ENCODE peak calls at places on chromosomes 1 and 21, in four cellular contexts. I is PC-9, P is tibial nerve, O is transverse colon. F is an unnamed sample.

GRCh38 chr1:172905452-172905851 is 145.3 kb downstream of the TNFSF18 start:
- DNase-seq in I (no peak), O (no peak), P (no peak), F (no peak)

GRCh38 chr1:234475166-234475793 is 3.7 kb downstream of the TARBP1 start:
- DNase-seq in I (no peak), P (no peak), O (no peak), F (no peak)

GRCh38 chr1:229717774-229718173 is 91.7 kb downstream of the URB2 start:
- DNase-seq in P (no peak), O (no peak), I (no peak), F (no peak)

GRCh38 chr1:102640872-102641271 is 467.4 kb downstream of the COL11A1 start:
- DNase-seq in P (no peak), O (no peak), I (no peak), F (no peak)

GRCh38 chr21:32834825-32835224 is 63.3 kb upstream of the PAXBP1 start:
- DNase-seq in I (no peak), O (no peak), P (no peak), F (no peak)

GRCh38 chr1:209485167-209485566 is 98.3 kb upstream of the CAMK1G start:
- DNase-seq in O (no peak), P (no peak), I (no peak), F (no peak)

GRCh38 chr21:45317401-45318145 is 29.9 kb upstream of the POFUT2 start:
- DNase-seq in P (no peak), I (no peak), O (no peak), F (peak; percentile 61)

GRCh38 chr1:90133133-90133532 is 138.2 kb downstream of the ZNF326 start:
- DNase-seq in O (peak; percentile 23), I (no peak), P (no peak), F (no peak)

GRCh38 chr1:20481158-20481617 is 4.8 kb downstream of the CAMK2N1 start:
- DNase-seq in P (no peak), O (peak; percentile 63), I (peak; percentile 79), F (peak; percentile 46)

GRCh38 chr21:36534656-36535055 is 54.7 kb upstream of the CLDN14 start:
- DNase-seq in P (no peak), I (no peak), O (no peak), F (no peak)

GRCh38 chr1:155322953-155323728 is 2.4 kb downstream of the RUSC1 start:
- DNase-seq in I (peak; percentile 87), O (peak; percentile 92), P (peak; percentile 80), F (peak; percentile 95)

GRCh38 chr1:10639301-10640078 is 157.0 kb downstream of the CASZ1 start:
- DNase-seq in P (no peak), O (no peak), I (no peak), F (no peak)

GRCh38 chr1:4397196-4397595 is 257.2 kb upstream of the AJAP1 start:
- DNase-seq in O (no peak), P (no peak), I (no peak), F (no peak)
- H3K9me3 ChIP-seq in O (no peaks in the 10 kb centered on the region), P (no peaks in the 10 kb centered on the region), I (no peaks in the 10 kb centered on the region), F (peaks cover 11% of the 10 kb centered on the region)

GRCh38 chr1:111595807-111596206 is 23.8 kb upstream of the RAP1A start:
- DNase-seq in P (no peak), O (no peak), I (no peak), F (no peak)
- H3K4me1 ChIP-seq in P (peaks cover 40% of the 10 kb centered on the region), O (peaks cover 37% of the 10 kb centered on the region), I (peaks cover 44% of the 10 kb centered on the region), F (peaks cover 49% of the 10 kb centered on the region)

DNA sequence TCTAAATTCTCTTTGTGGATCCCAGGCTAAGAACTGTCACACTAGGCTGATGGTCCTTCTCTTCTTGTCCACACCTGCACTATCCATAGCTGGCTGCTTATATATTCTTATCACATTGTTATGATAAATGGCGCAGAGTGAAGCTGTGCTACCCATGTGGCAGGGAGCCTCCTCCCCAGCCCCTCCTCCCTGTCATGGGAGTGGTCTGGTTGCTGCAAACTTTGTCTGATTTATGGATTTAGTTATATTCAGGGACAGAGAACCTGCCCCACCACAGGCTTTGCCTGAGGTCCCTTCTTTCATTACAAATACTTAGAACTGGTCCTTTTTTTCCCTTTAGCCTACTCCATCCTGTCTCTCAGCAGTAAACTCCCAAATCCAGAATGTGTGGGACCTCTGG is 37.4 kb downstream of the PTGFRN start:
- DNase-seq in O (no peak), P (no peak), I (no peak), F (no peak)
- H3K27ac ChIP-seq in O (no peak overlapping the region), P (no peak overlapping the region), I (no peak overlapping the region), F (no peak overlapping the region)

GRCh38 chr1:220249522-220249921 is 22.7 kb downstream of the RAB3GAP2 start:
- DNase-seq in P (no peak), O (no peak), I (no peak), F (no peak)
- H3K9me3 ChIP-seq in P (peaks cover 3% of the 10 kb centered on the region), O (peaks cover 10% of the 10 kb centered on the region), I (peaks cover 20% of the 10 kb centered on the region), F (peaks cover 11% of the 10 kb centered on the region)

DNA sequence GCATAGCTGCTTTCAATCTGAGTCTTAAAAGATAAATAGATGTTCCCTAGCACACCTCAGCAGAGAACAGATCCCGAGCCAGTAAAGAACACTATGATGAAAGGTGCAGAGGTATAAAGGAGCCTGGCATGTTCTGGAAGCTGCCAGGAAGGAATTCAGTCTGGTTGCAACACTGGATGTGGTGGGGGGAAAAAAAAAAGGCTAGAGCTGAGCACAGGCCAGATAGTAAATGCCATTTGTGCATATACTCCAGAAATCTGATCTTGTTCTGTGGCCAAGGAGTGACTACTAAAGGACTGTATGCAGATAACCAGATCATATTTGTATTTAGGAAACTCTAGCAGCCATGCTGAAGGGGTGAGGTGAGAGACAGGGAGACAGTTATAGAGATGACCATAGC is 240.3 kb downstream of the VAV3 start:
- DNase-seq in I (no peak), O (no peak), P (no peak), F (no peak)
- H3K4me1 ChIP-seq in I (no peaks in the 10 kb centered on the region), O (no peaks in the 10 kb centered on the region), P (no peaks in the 10 kb centered on the region), F (no peaks in the 10 kb centered on the region)

GRCh38 chr1:12172042-12172851 is 5.5 kb downstream of the TNFRSF1B start:
- DNase-seq in I (no peak), P (no peak), O (no peak), F (no peak)
- H3K27ac ChIP-seq in I (no peak overlapping the region), P (no peak overlapping the region), O (peak overlapping the region; percentile 81), F (peak overlapping the region; percentile 79)

GRCh38 chr1:152410028-152410427 is 4.0 kb downstream of the CRNN start:
- DNase-seq in O (no peak), P (no peak), I (no peak), F (no peak)

GRCh38 chr1:152411144-152411543 is 2.9 kb downstream of the CRNN start:
- DNase-seq in I (no peak), O (no peak), P (no peak), F (peak; percentile 66)

GRCh38 chr1:152413909-152414308 is at the start of gene CRNN:
- DNase-seq in I (no peak), O (no peak), P (no peak), F (no peak)

GRCh38 chr1:152410599-152410998 is 3.5 kb downstream of the CRNN start:
- DNase-seq in P (no peak), O (no peak), I (no peak), F (peak; percentile 75)

GRCh38 chr1:152411846-152412245 is 2.2 kb downstream of the CRNN start:
- DNase-seq in P (no peak), I (no peak), O (no peak), F (no peak)
- H3K9me3 ChIP-seq in P (no peaks in the 10 kb centered on the region), I (no peaks in the 10 kb centered on the region), O (no peaks in the 10 kb centered on the region), F (no peaks in the 10 kb centered on the region)

GRCh38 chr1:88985033-88985432 is 7.4 kb downstream of the KYAT3 start:
- DNase-seq in O (no peak), I (peak; percentile 79), P (no peak), F (no peak)
- H3K4me1 ChIP-seq in O (peaks cover 45% of the 10 kb centered on the region), I (peaks cover 18% of the 10 kb centered on the region), P (peaks cover 31% of the 10 kb centered on the region), F (peaks cover 34% of the 10 kb centered on the region)

F was measured in upper lobe of right lung.